ENCODE peak calls at places on chromosome 15, in ten cellular contexts. One of them, this sample, is unnamed.

GRCh38 chr15:45121706-45122417 is 7.7 kb downstream of the DUOXA2 start:
- DNase-seq in frontal cortex: no peak
- DNase-seq in AG10803: peak
- DNase-seq in naive thymus-derived CD8-positive, alpha-beta T cell: no peak
- DNase-seq in COR-L47: no peak
- DNase-seq in heart right ventricle: no peak
- DNase-seq in brain microvascular endothelial cell: peak
- DNase-seq in activated CD8-positive, alpha-beta memory T cell treated with anti-CD3 and anti-CD28 coated beads, Interleukin-2, amount 50 U/mL, for 4 hours: no peak
- DNase-seq in A549: peak
- DNase-seq in stimulated activated CD4-positive, alpha-beta T cell treated with anti-CD3 and anti-CD28 coated beads, Interleukin-2, amount 100 ng/mL, for 48 hours: no peak
- DNase-seq in this sample: peak

GRCh38 chr15:35308802-35309201 is 223.7 kb upstream of the NANOGP8 start:
- DNase-seq in frontal cortex: no peak
- DNase-seq in AG10803: peak
- DNase-seq in naive thymus-derived CD8-positive, alpha-beta T cell: no peak
- DNase-seq in COR-L47: no peak
- DNase-seq in heart right ventricle: peak
- DNase-seq in brain microvascular endothelial cell: peak
- DNase-seq in activated CD8-positive, alpha-beta memory T cell treated with anti-CD3 and anti-CD28 coated beads, Interleukin-2, amount 50 U/mL, for 4 hours: no peak
- DNase-seq in A549: peak
- DNase-seq in stimulated activated CD4-positive, alpha-beta T cell treated with anti-CD3 and anti-CD28 coated beads, Interleukin-2, amount 100 ng/mL, for 48 hours: no peak
- DNase-seq in this sample: no peak

GRCh38 chr15:91940466-91941381 is 87.2 kb downstream of the SLCO3A1 start:
- DNase-seq in frontal cortex: no peak
- DNase-seq in AG10803: no peak
- DNase-seq in naive thymus-derived CD8-positive, alpha-beta T cell: no peak
- DNase-seq in COR-L47: no peak
- DNase-seq in heart right ventricle: no peak
- DNase-seq in brain microvascular endothelial cell: no peak
- DNase-seq in activated CD8-positive, alpha-beta memory T cell treated with anti-CD3 and anti-CD28 coated beads, Interleukin-2, amount 50 U/mL, for 4 hours: no peak
- DNase-seq in A549: no peak
- DNase-seq in stimulated activated CD4-positive, alpha-beta T cell treated with anti-CD3 and anti-CD28 coated beads, Interleukin-2, amount 100 ng/mL, for 48 hours: no peak
- DNase-seq in this sample: no peak

GRCh38 chr15:75042730-75043508 is 19.5 kb downstream of the PPCDC start:
- DNase-seq in frontal cortex: no peak
- DNase-seq in AG10803: peak
- DNase-seq in naive thymus-derived CD8-positive, alpha-beta T cell: peak
- DNase-seq in COR-L47: no peak
- DNase-seq in heart right ventricle: peak
- DNase-seq in brain microvascular endothelial cell: peak
- DNase-seq in activated CD8-positive, alpha-beta memory T cell treated with anti-CD3 and anti-CD28 coated beads, Interleukin-2, amount 50 U/mL, for 4 hours: peak
- DNase-seq in A549: peak
- DNase-seq in stimulated activated CD4-positive, alpha-beta T cell treated with anti-CD3 and anti-CD28 coated beads, Interleukin-2, amount 100 ng/mL, for 48 hours: peak
- DNase-seq in this sample: peak

GRCh38 chr15:78429477-78429876 is 8.5 kb upstream of the IREB2 start:
- DNase-seq in frontal cortex: no peak
- DNase-seq in AG10803: no peak
- DNase-seq in naive thymus-derived CD8-positive, alpha-beta T cell: no peak
- DNase-seq in COR-L47: no peak
- DNase-seq in heart right ventricle: no peak
- DNase-seq in brain microvascular endothelial cell: no peak
- DNase-seq in activated CD8-positive, alpha-beta memory T cell treated with anti-CD3 and anti-CD28 coated beads, Interleukin-2, amount 50 U/mL, for 4 hours: no peak
- DNase-seq in A549: no peak
- DNase-seq in stimulated activated CD4-positive, alpha-beta T cell treated with anti-CD3 and anti-CD28 coated beads, Interleukin-2, amount 100 ng/mL, for 48 hours: no peak
- DNase-seq in this sample: no peak

GRCh38 chr15:57321485-57321884 is 54.8 kb upstream of the CGNL1 start:
- DNase-seq in frontal cortex: no peak
- DNase-seq in AG10803: no peak
- DNase-seq in naive thymus-derived CD8-positive, alpha-beta T cell: no peak
- DNase-seq in COR-L47: no peak
- DNase-seq in heart right ventricle: no peak
- DNase-seq in brain microvascular endothelial cell: no peak
- DNase-seq in activated CD8-positive, alpha-beta memory T cell treated with anti-CD3 and anti-CD28 coated beads, Interleukin-2, amount 50 U/mL, for 4 hours: no peak
- DNase-seq in A549: no peak
- DNase-seq in stimulated activated CD4-positive, alpha-beta T cell treated with anti-CD3 and anti-CD28 coated beads, Interleukin-2, amount 100 ng/mL, for 48 hours: no peak
- DNase-seq in this sample: no peak

GRCh38 chr15:67554580-67554979 is 12.1 kb downstream of the MAP2K5 start:
- DNase-seq in frontal cortex: no peak
- DNase-seq in AG10803: no peak
- DNase-seq in naive thymus-derived CD8-positive, alpha-beta T cell: no peak
- DNase-seq in COR-L47: no peak
- DNase-seq in heart right ventricle: no peak
- DNase-seq in brain microvascular endothelial cell: no peak
- DNase-seq in activated CD8-positive, alpha-beta memory T cell treated with anti-CD3 and anti-CD28 coated beads, Interleukin-2, amount 50 U/mL, for 4 hours: no peak
- DNase-seq in A549: no peak
- DNase-seq in stimulated activated CD4-positive, alpha-beta T cell treated with anti-CD3 and anti-CD28 coated beads, Interleukin-2, amount 100 ng/mL, for 48 hours: no peak
- DNase-seq in this sample: no peak

GRCh38 chr15:29637555-29637954 is 184.7 kb downstream of the TJP1 start:
- DNase-seq in frontal cortex: no peak
- DNase-seq in AG10803: no peak
- DNase-seq in naive thymus-derived CD8-positive, alpha-beta T cell: no peak
- DNase-seq in COR-L47: no peak
- DNase-seq in heart right ventricle: no peak
- DNase-seq in brain microvascular endothelial cell: no peak
- DNase-seq in activated CD8-positive, alpha-beta memory T cell treated with anti-CD3 and anti-CD28 coated beads, Interleukin-2, amount 50 U/mL, for 4 hours: no peak
- DNase-seq in A549: no peak
- DNase-seq in stimulated activated CD4-positive, alpha-beta T cell treated with anti-CD3 and anti-CD28 coated beads, Interleukin-2, amount 100 ng/mL, for 48 hours: no peak
- DNase-seq in this sample: no peak

GRCh38 chr15:48641416-48641815 is 4.1 kb downstream of the FBN1 start:
- DNase-seq in frontal cortex: peak
- DNase-seq in AG10803: no peak
- DNase-seq in naive thymus-derived CD8-positive, alpha-beta T cell: no peak
- DNase-seq in COR-L47: peak
- DNase-seq in heart right ventricle: no peak
- DNase-seq in brain microvascular endothelial cell: no peak
- DNase-seq in activated CD8-positive, alpha-beta memory T cell treated with anti-CD3 and anti-CD28 coated beads, Interleukin-2, amount 50 U/mL, for 4 hours: no peak
- DNase-seq in A549: peak
- DNase-seq in stimulated activated CD4-positive, alpha-beta T cell treated with anti-CD3 and anti-CD28 coated beads, Interleukin-2, amount 100 ng/mL, for 48 hours: no peak
- DNase-seq in this sample: no peak

GRCh38 chr15:77354064-77354463 is 65.8 kb downstream of the PEAK1 start:
- DNase-seq in frontal cortex: no peak
- DNase-seq in AG10803: no peak
- DNase-seq in naive thymus-derived CD8-positive, alpha-beta T cell: no peak
- DNase-seq in COR-L47: no peak
- DNase-seq in heart right ventricle: no peak
- DNase-seq in brain microvascular endothelial cell: no peak
- DNase-seq in activated CD8-positive, alpha-beta memory T cell treated with anti-CD3 and anti-CD28 coated beads, Interleukin-2, amount 50 U/mL, for 4 hours: no peak
- DNase-seq in A549: peak
- DNase-seq in stimulated activated CD4-positive, alpha-beta T cell treated with anti-CD3 and anti-CD28 coated beads, Interleukin-2, amount 100 ng/mL, for 48 hours: no peak
- DNase-seq in this sample: no peak

GRCh38 chr15:80778964-80779657 is at the start of gene CEMIP:
- DNase-seq in frontal cortex: peak
- DNase-seq in AG10803: peak
- DNase-seq in naive thymus-derived CD8-positive, alpha-beta T cell: peak
- DNase-seq in COR-L47: peak
- DNase-seq in heart right ventricle: peak
- DNase-seq in brain microvascular endothelial cell: peak
- DNase-seq in activated CD8-positive, alpha-beta memory T cell treated with anti-CD3 and anti-CD28 coated beads, Interleukin-2, amount 50 U/mL, for 4 hours: no peak
- DNase-seq in A549: peak
- DNase-seq in stimulated activated CD4-positive, alpha-beta T cell treated with anti-CD3 and anti-CD28 coated beads, Interleukin-2, amount 100 ng/mL, for 48 hours: peak
- DNase-seq in this sample: peak

GRCh38 chr15:69758810-69759410 is 306.3 kb downstream of the RPLP1 start:
- DNase-seq in frontal cortex: no peak
- DNase-seq in AG10803: peak
- DNase-seq in naive thymus-derived CD8-positive, alpha-beta T cell: peak
- DNase-seq in COR-L47: no peak
- DNase-seq in heart right ventricle: peak
- DNase-seq in brain microvascular endothelial cell: peak
- DNase-seq in activated CD8-positive, alpha-beta memory T cell treated with anti-CD3 and anti-CD28 coated beads, Interleukin-2, amount 50 U/mL, for 4 hours: peak
- DNase-seq in A549: no peak
- DNase-seq in stimulated activated CD4-positive, alpha-beta T cell treated with anti-CD3 and anti-CD28 coated beads, Interleukin-2, amount 100 ng/mL, for 48 hours: peak
- DNase-seq in this sample: peak

GRCh38 chr15:56765252-56765651 is 31.9 kb upstream of the ZNF280D start:
- DNase-seq in frontal cortex: no peak
- DNase-seq in AG10803: peak
- DNase-seq in naive thymus-derived CD8-positive, alpha-beta T cell: no peak
- DNase-seq in COR-L47: no peak
- DNase-seq in heart right ventricle: peak
- DNase-seq in brain microvascular endothelial cell: peak
- DNase-seq in activated CD8-positive, alpha-beta memory T cell treated with anti-CD3 and anti-CD28 coated beads, Interleukin-2, amount 50 U/mL, for 4 hours: no peak
- DNase-seq in A549: no peak
- DNase-seq in stimulated activated CD4-positive, alpha-beta T cell treated with anti-CD3 and anti-CD28 coated beads, Interleukin-2, amount 100 ng/mL, for 48 hours: no peak
- DNase-seq in this sample: no peak

GRCh38 chr15:32649336-32649735 is 7.8 kb downstream of the SCG5 start:
- DNase-seq in frontal cortex: no peak
- DNase-seq in AG10803: peak
- DNase-seq in naive thymus-derived CD8-positive, alpha-beta T cell: no peak
- DNase-seq in COR-L47: no peak
- DNase-seq in heart right ventricle: no peak
- DNase-seq in brain microvascular endothelial cell: peak
- DNase-seq in activated CD8-positive, alpha-beta memory T cell treated with anti-CD3 and anti-CD28 coated beads, Interleukin-2, amount 50 U/mL, for 4 hours: no peak
- DNase-seq in A549: peak
- DNase-seq in stimulated activated CD4-positive, alpha-beta T cell treated with anti-CD3 and anti-CD28 coated beads, Interleukin-2, amount 100 ng/mL, for 48 hours: no peak
- DNase-seq in this sample: no peak

GRCh38 chr15:66496951-66497501 is 536 bp downstream of the SNAPC5 start:
- DNase-seq in frontal cortex: no peak
- DNase-seq in AG10803: no peak
- DNase-seq in naive thymus-derived CD8-positive, alpha-beta T cell: no peak
- DNase-seq in COR-L47: no peak
- DNase-seq in heart right ventricle: no peak
- DNase-seq in brain microvascular endothelial cell: no peak
- DNase-seq in activated CD8-positive, alpha-beta memory T cell treated with anti-CD3 and anti-CD28 coated beads, Interleukin-2, amount 50 U/mL, for 4 hours: no peak
- DNase-seq in A549: peak
- DNase-seq in stimulated activated CD4-positive, alpha-beta T cell treated with anti-CD3 and anti-CD28 coated beads, Interleukin-2, amount 100 ng/mL, for 48 hours: no peak
- DNase-seq in this sample: no peak

GRCh38 chr15:45457215-45457614 is 65.3 kb downstream of the SLC30A4 start:
- DNase-seq in frontal cortex: no peak
- DNase-seq in AG10803: no peak
- DNase-seq in naive thymus-derived CD8-positive, alpha-beta T cell: no peak
- DNase-seq in COR-L47: no peak
- DNase-seq in heart right ventricle: no peak
- DNase-seq in brain microvascular endothelial cell: no peak
- DNase-seq in activated CD8-positive, alpha-beta memory T cell treated with anti-CD3 and anti-CD28 coated beads, Interleukin-2, amount 50 U/mL, for 4 hours: no peak
- DNase-seq in A549: no peak
- DNase-seq in stimulated activated CD4-positive, alpha-beta T cell treated with anti-CD3 and anti-CD28 coated beads, Interleukin-2, amount 100 ng/mL, for 48 hours: peak
- DNase-seq in this sample: no peak

GRCh38 chr15:78033864-78034263 is 43.6 kb downstream of the TBC1D2B start:
- DNase-seq in frontal cortex: no peak
- DNase-seq in AG10803: no peak
- DNase-seq in naive thymus-derived CD8-positive, alpha-beta T cell: peak
- DNase-seq in COR-L47: peak
- DNase-seq in heart right ventricle: no peak
- DNase-seq in brain microvascular endothelial cell: no peak
- DNase-seq in activated CD8-positive, alpha-beta memory T cell treated with anti-CD3 and anti-CD28 coated beads, Interleukin-2, amount 50 U/mL, for 4 hours: peak
- DNase-seq in A549: no peak
- DNase-seq in stimulated activated CD4-positive, alpha-beta T cell treated with anti-CD3 and anti-CD28 coated beads, Interleukin-2, amount 100 ng/mL, for 48 hours: no peak
- DNase-seq in this sample: no peak

GRCh38 chr15:41115088-41115651 is 910 bp downstream of the INO80 start:
- DNase-seq in frontal cortex: no peak
- DNase-seq in AG10803: peak
- DNase-seq in naive thymus-derived CD8-positive, alpha-beta T cell: no peak
- DNase-seq in COR-L47: no peak
- DNase-seq in heart right ventricle: no peak
- DNase-seq in brain microvascular endothelial cell: peak
- DNase-seq in activated CD8-positive, alpha-beta memory T cell treated with anti-CD3 and anti-CD28 coated beads, Interleukin-2, amount 50 U/mL, for 4 hours: no peak
- DNase-seq in A549: peak
- DNase-seq in stimulated activated CD4-positive, alpha-beta T cell treated with anti-CD3 and anti-CD28 coated beads, Interleukin-2, amount 100 ng/mL, for 48 hours: no peak
- DNase-seq in this sample: no peak

GRCh38 chr15:39684215-39684614 is 98.4 kb downstream of the FSIP1 start:
- DNase-seq in frontal cortex: no peak
- DNase-seq in AG10803: no peak
- DNase-seq in naive thymus-derived CD8-positive, alpha-beta T cell: no peak
- DNase-seq in COR-L47: no peak
- DNase-seq in heart right ventricle: no peak
- DNase-seq in brain microvascular endothelial cell: peak
- DNase-seq in activated CD8-positive, alpha-beta memory T cell treated with anti-CD3 and anti-CD28 coated beads, Interleukin-2, amount 50 U/mL, for 4 hours: no peak
- DNase-seq in A549: no peak
- DNase-seq in stimulated activated CD4-positive, alpha-beta T cell treated with anti-CD3 and anti-CD28 coated beads, Interleukin-2, amount 100 ng/mL, for 48 hours: no peak
- DNase-seq in this sample: no peak

This sample was measured in aorta.